ENCODE peak calls at places on chromosome 12, in eight cellular contexts. Z, J, K, Y, I, V, D and E are unnamed samples.

GRCh38 chr12:50927356-50927755 is 25.0 kb upstream of the HIGD1C start:
- DNase-seq in Y (no peak), J (no peak), I (no peak), V (no peak), K (no peak), D (no peak), Z (no peak), E (no peak)

GRCh38 chr12:6764011-6764828 is 1.9 kb upstream of the PTMS start:
- DNase-seq in J (no peak), Z (peak; percentile 99), K (peak; percentile 96), V (no peak), Y (peak; percentile 96), I (peak; percentile 62), D (peak; percentile 38), E (peak; percentile 34)

GRCh38 chr12:116161588-116161987 is 115.9 kb downstream of the MED13L start:
- DNase-seq in I (no peak), Z (no peak), K (peak; percentile 73), V (no peak), J (no peak), Y (no peak), D (no peak), E (no peak)

GRCh38 chr12:17592472-17592871 is 497.5 kb downstream of the RERGL start:
- DNase-seq in Y (no peak), V (no peak), D (no peak), J (no peak), Z (no peak), K (no peak), I (no peak), E (no peak)

GRCh38 chr12:100688451-100688864 is 106.1 kb upstream of the ANO4 start:
- DNase-seq in I (no peak), K (peak; percentile 46), Y (no peak), D (no peak), V (no peak), Z (no peak), J (no peak), E (no peak)

GRCh38 chr12:122167328-122167925 is 6.6 kb downstream of the IL31 start:
- DNase-seq in Z (no peak), I (no peak), V (no peak), Y (no peak), K (no peak), J (no peak), D (no peak), E (no peak)

GRCh38 chr12:93616584-93617101 is 44.2 kb downstream of the SOCS2 start:
- DNase-seq in D (no peak), Y (no peak), I (no peak), J (no peak), V (no peak), K (peak; percentile 77), Z (peak; percentile 67), E (no peak)

GRCh38 chr12:82019533-82019932 is 260.4 kb upstream of the PPFIA2 start:
- DNase-seq in J (no peak), K (peak; percentile 15), Y (no peak), Z (no peak), V (no peak), D (no peak), I (no peak), E (no peak)

GRCh38 chr12:62658910-62659309 is 192.3 kb downstream of the MON2 start:
- DNase-seq in Z (no peak), K (peak; percentile 41), J (no peak), I (no peak), Y (no peak), D (no peak), V (no peak), E (no peak)

GRCh38 chr12:53365245-53365904 is 14.6 kb upstream of the SP1 start:
- DNase-seq in V (no peak), D (no peak), Y (no peak), J (no peak), K (peak; percentile 76), I (no peak), Z (peak; percentile 17), E (no peak)